ENCODE peak calls at places on chromosome 13, in seven cellular contexts. One of them, this sample, is unnamed.

GRCh38 chr13:44120814-44121505 is 241.3 kb downstream of the LACC1 start:
- DNase-seq in suprapubic skin: no peak
- DNase-seq in IMR-90: no peak
- DNase-seq in vagina: no peak
- DNase-seq in breast epithelium: no peak
- DNase-seq in cardiac muscle cell: no peak
- DNase-seq in heart left ventricle: no peak
- DNase-seq in this sample: no peak

GRCh38 chr13:71320452-71320851 is 546.6 kb downstream of the DACH1 start:
- DNase-seq in cardiac muscle cell: peak; percentile 18
- DNase-seq in IMR-90: peak; percentile 41
- DNase-seq in heart left ventricle: no peak
- DNase-seq in breast epithelium: no peak
- DNase-seq in suprapubic skin: no peak
- DNase-seq in vagina: no peak
- DNase-seq in this sample: no peak

GRCh38 chr13:106491928-106492327 is 43.5 kb downstream of the EFNB2 start:
- DNase-seq in breast epithelium: no peak
- DNase-seq in vagina: no peak
- DNase-seq in cardiac muscle cell: no peak
- DNase-seq in IMR-90: no peak
- DNase-seq in heart left ventricle: no peak
- DNase-seq in suprapubic skin: no peak
- DNase-seq in this sample: no peak

GRCh38 chr13:114047358-114047881 is 73.5 kb upstream of the C13orf46 start:
- DNase-seq in suprapubic skin: no peak
- DNase-seq in heart left ventricle: no peak
- DNase-seq in IMR-90: peak; percentile 43
- DNase-seq in vagina: no peak
- DNase-seq in breast epithelium: no peak
- DNase-seq in cardiac muscle cell: no peak
- DNase-seq in this sample: no peak

GRCh38 chr13:39961036-39961435 is 305.6 kb downstream of the COG6 start:
- DNase-seq in suprapubic skin: no peak
- DNase-seq in breast epithelium: no peak
- DNase-seq in cardiac muscle cell: no peak
- DNase-seq in vagina: no peak
- DNase-seq in heart left ventricle: no peak
- DNase-seq in IMR-90: no peak
- DNase-seq in this sample: no peak

GRCh38 chr13:113468461-113469147 is 15.3 kb upstream of the ADPRHL1 start:
- DNase-seq in breast epithelium: no peak
- DNase-seq in vagina: no peak
- DNase-seq in heart left ventricle: no peak
- DNase-seq in cardiac muscle cell: no peak
- DNase-seq in IMR-90: no peak
- DNase-seq in suprapubic skin: no peak
- DNase-seq in this sample: no peak

GRCh38 chr13:74003374-74003773 is 130.8 kb downstream of the KLF12 start:
- DNase-seq in vagina: no peak
- DNase-seq in suprapubic skin: no peak
- DNase-seq in breast epithelium: no peak
- DNase-seq in heart left ventricle: no peak
- DNase-seq in cardiac muscle cell: no peak
- DNase-seq in IMR-90: peak; percentile 22
- DNase-seq in this sample: no peak

GRCh38 chr13:113179374-113180230 is 21.2 kb downstream of the PROZ start:
- DNase-seq in heart left ventricle: peak; percentile 64
- DNase-seq in breast epithelium: no peak
- DNase-seq in IMR-90: peak; percentile 82
- DNase-seq in cardiac muscle cell: peak; percentile 26
- DNase-seq in suprapubic skin: no peak
- DNase-seq in vagina: peak; percentile 58
- DNase-seq in this sample: no peak

GRCh38 chr13:26075498-26075897 is 23.7 kb upstream of the SHISA2 start:
- DNase-seq in heart left ventricle: no peak
- DNase-seq in cardiac muscle cell: no peak
- DNase-seq in IMR-90: no peak
- DNase-seq in breast epithelium: no peak
- DNase-seq in vagina: no peak
- DNase-seq in suprapubic skin: no peak
- DNase-seq in this sample: no peak

DNA sequence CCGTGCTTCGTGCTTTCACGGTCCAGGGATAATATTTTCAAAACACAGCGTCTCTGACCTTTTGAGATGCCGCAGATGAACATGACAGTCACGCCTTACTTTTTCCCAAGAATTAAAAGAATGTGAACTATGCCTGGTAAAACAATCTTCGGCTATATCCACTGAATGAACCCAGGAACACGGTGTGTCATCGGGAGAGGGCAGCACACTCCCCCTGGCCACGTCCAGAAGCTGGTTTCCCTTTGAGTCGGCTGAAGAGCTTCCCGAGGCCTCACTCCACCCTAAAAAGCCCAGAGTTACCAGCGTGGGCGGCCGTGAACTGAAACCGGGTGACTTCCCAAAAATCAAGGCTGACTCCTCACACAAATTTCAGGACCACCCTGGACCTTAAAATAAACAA is 22.9 kb upstream of the SHISA2 start:
- DNase-seq in IMR-90: peak; percentile 14
- DNase-seq in vagina: no peak
- DNase-seq in cardiac muscle cell: no peak
- DNase-seq in suprapubic skin: no peak
- DNase-seq in heart left ventricle: no peak
- DNase-seq in breast epithelium: no peak
- DNase-seq in this sample: no peak
- TF ChIP-seq CTCF in IMR-90: peak; percentile 9
- TF ChIP-seq CTCF in vagina: no peak
- TF ChIP-seq CTCF in cardiac muscle cell: peak; percentile 11
- TF ChIP-seq CTCF in suprapubic skin: no peak
- TF ChIP-seq CTCF in heart left ventricle: no peak
- TF ChIP-seq CTCF in breast epithelium: no peak
- TF ChIP-seq CTCF in this sample: no peak

GRCh38 chr13:30616927-30617314 is 799 bp upstream of the USPL1 start:
- DNase-seq in vagina: peak; percentile 95
- DNase-seq in suprapubic skin: peak; percentile 85
- DNase-seq in cardiac muscle cell: peak; percentile 89
- DNase-seq in heart left ventricle: peak; percentile 71
- DNase-seq in breast epithelium: peak; percentile 57
- DNase-seq in IMR-90: peak; percentile 89
- DNase-seq in this sample: peak; percentile 54

GRCh38 chr13:30618186-30618937 is 642 bp downstream of the USPL1 start:
- DNase-seq in vagina: no peak
- DNase-seq in IMR-90: no peak
- DNase-seq in heart left ventricle: no peak
- DNase-seq in breast epithelium: no peak
- DNase-seq in suprapubic skin: no peak
- DNase-seq in cardiac muscle cell: peak; percentile 14
- DNase-seq in this sample: no peak

GRCh38 chr13:30618938-30619289 is 1.2 kb downstream of the USPL1 start:
- DNase-seq in IMR-90: no peak
- DNase-seq in cardiac muscle cell: no peak
- DNase-seq in heart left ventricle: no peak
- DNase-seq in vagina: no peak
- DNase-seq in suprapubic skin: no peak
- DNase-seq in breast epithelium: no peak
- DNase-seq in this sample: no peak

GRCh38 chr13:30617315-30618185 is at the start of gene USPL1:
- DNase-seq in IMR-90: peak; percentile 99
- DNase-seq in vagina: peak; percentile 99
- DNase-seq in suprapubic skin: peak; percentile 98
- DNase-seq in cardiac muscle cell: peak; percentile 98
- DNase-seq in breast epithelium: peak; percentile 98
- DNase-seq in heart left ventricle: peak; percentile 99
- DNase-seq in this sample: peak; percentile 96

DNA sequence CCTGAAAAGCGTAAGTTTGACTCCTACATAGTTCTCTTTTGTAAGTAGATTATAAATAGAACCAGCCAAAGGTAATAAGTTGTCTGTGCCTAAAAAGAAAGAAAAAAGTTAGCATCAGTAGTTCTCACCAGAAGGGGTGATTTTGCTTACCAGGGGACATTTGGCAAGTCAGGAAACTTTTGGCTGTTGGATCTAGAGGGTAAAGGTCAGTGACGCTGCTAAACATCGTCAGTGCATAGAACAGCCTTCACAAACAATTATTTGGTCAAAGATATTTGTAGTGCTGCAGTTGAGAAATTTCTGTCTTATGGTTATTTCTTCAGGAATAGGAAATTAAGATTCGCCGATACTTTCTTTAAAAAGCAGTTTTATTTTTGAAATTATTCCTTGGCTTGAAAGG is 2.0 kb downstream of the USPL1 start:
- DNase-seq in breast epithelium: no peak
- DNase-seq in suprapubic skin: no peak
- DNase-seq in IMR-90: no peak
- DNase-seq in vagina: no peak
- DNase-seq in cardiac muscle cell: no peak
- DNase-seq in heart left ventricle: no peak
- DNase-seq in this sample: no peak
- H3K4me3 ChIP-seq in breast epithelium: peak overlapping the region; percentile 86
- H3K4me3 ChIP-seq in suprapubic skin: peak overlapping the region; percentile 89
- H3K4me3 ChIP-seq in IMR-90: no peak overlapping the region
- H3K4me3 ChIP-seq in vagina: peak overlapping the region; percentile 18
- H3K4me3 ChIP-seq in cardiac muscle cell: peak overlapping the region; percentile 89
- H3K4me3 ChIP-seq in heart left ventricle: no peak overlapping the region
- H3K4me3 ChIP-seq in this sample: peak overlapping the region; percentile 96

GRCh38 chr13:28136916-28137315 is 1.4 kb upstream of the PAN3 start:
- DNase-seq in cardiac muscle cell: no peak
- DNase-seq in suprapubic skin: no peak
- DNase-seq in IMR-90: no peak
- DNase-seq in heart left ventricle: no peak
- DNase-seq in vagina: no peak
- DNase-seq in breast epithelium: no peak
- DNase-seq in this sample: no peak

GRCh38 chr13:28138756-28139470 is 568 bp downstream of the PAN3 start:
- DNase-seq in suprapubic skin: peak; percentile 89
- DNase-seq in IMR-90: peak; percentile 91
- DNase-seq in vagina: peak; percentile 93
- DNase-seq in cardiac muscle cell: peak; percentile 90
- DNase-seq in breast epithelium: peak; percentile 77
- DNase-seq in heart left ventricle: peak; percentile 87
- DNase-seq in this sample: no peak

GRCh38 chr13:28140433-28141125 is 2.2 kb downstream of the PAN3 start:
- DNase-seq in suprapubic skin: no peak
- DNase-seq in breast epithelium: no peak
- DNase-seq in vagina: no peak
- DNase-seq in IMR-90: peak; percentile 8
- DNase-seq in cardiac muscle cell: no peak
- DNase-seq in heart left ventricle: no peak
- DNase-seq in this sample: no peak

GRCh38 chr13:28137556-28137955 is 789 bp upstream of the PAN3 start:
- DNase-seq in vagina: no peak
- DNase-seq in breast epithelium: no peak
- DNase-seq in cardiac muscle cell: no peak
- DNase-seq in IMR-90: no peak
- DNase-seq in suprapubic skin: no peak
- DNase-seq in heart left ventricle: no peak
- DNase-seq in this sample: no peak

DNA sequence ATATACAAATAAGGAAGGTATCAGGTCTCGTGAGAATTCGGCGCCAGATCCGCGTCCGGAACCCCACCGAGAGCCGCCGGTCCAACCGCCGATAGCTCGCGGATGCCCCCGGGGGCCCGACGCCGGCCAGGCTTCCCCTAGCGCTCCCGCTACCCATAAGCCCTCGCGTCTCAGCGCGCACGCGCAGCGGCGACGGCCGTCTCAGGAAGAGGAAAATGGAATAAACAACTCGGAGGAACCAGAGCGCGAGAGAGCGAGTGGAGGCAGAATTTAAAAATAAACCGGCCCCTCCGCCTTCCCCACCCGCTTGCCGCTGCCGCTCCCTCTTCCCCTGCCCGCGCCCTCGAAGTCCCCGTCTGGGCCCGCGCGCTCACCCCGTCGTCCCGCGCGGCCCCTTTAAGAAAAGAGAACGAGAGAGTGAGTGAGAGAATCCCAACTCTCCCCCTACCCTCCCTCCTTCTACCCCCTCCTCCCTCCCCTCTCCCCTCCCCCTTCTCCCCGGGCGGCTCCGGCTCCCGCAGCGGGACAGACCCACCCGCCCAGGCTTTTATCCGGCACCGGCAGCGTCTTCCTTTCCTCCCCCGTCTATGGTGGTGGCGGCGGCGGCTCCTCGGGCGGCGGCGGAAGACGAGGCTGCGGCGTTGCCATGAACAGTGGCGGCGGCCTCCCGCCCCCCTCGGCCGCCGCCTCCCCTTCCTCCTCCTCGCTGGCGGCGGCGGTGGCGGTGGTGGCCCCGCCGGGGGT is at the start of gene PAN3:
- DNase-seq in cardiac muscle cell: peak; percentile 94
- DNase-seq in heart left ventricle: peak; percentile 94
- DNase-seq in breast epithelium: peak; percentile 91
- DNase-seq in suprapubic skin: peak; percentile 95
- DNase-seq in IMR-90: peak; percentile 89
- DNase-seq in vagina: no peak
- DNase-seq in this sample: peak; percentile 58
- TF ChIP-seq CTCF in cardiac muscle cell: peak; percentile 12
- TF ChIP-seq CTCF in heart left ventricle: peak; percentile 44
- TF ChIP-seq CTCF in breast epithelium: no peak
- TF ChIP-seq CTCF in suprapubic skin: no peak
- TF ChIP-seq CTCF in IMR-90: peak; percentile 21
- TF ChIP-seq CTCF in vagina: no peak
- TF ChIP-seq CTCF in this sample: peak; percentile 22

GRCh38 chr13:67771106-67771505 is 541.0 kb upstream of the PCDH9 start:
- DNase-seq in IMR-90: no peak
- DNase-seq in cardiac muscle cell: no peak
- DNase-seq in breast epithelium: no peak
- DNase-seq in suprapubic skin: no peak
- DNase-seq in vagina: no peak
- DNase-seq in heart left ventricle: no peak
- DNase-seq in this sample: no peak

GRCh38 chr13:67772807-67773453 is 542.8 kb upstream of the PCDH9 start:
- DNase-seq in breast epithelium: no peak
- DNase-seq in suprapubic skin: no peak
- DNase-seq in cardiac muscle cell: no peak
- DNase-seq in heart left ventricle: no peak
- DNase-seq in vagina: no peak
- DNase-seq in IMR-90: no peak
- DNase-seq in this sample: no peak

GRCh38 chr13:67769987-67770341 is 539.8 kb upstream of the PCDH9 start:
- DNase-seq in vagina: no peak
- DNase-seq in cardiac muscle cell: no peak
- DNase-seq in IMR-90: no peak
- DNase-seq in breast epithelium: no peak
- DNase-seq in suprapubic skin: no peak
- DNase-seq in heart left ventricle: no peak
- DNase-seq in this sample: no peak

GRCh38 chr13:67763984-67764383 is 533.8 kb upstream of the PCDH9 start:
- DNase-seq in suprapubic skin: no peak
- DNase-seq in breast epithelium: no peak
- DNase-seq in heart left ventricle: no peak
- DNase-seq in IMR-90: no peak
- DNase-seq in cardiac muscle cell: no peak
- DNase-seq in vagina: no peak
- DNase-seq in this sample: no peak

DNA sequence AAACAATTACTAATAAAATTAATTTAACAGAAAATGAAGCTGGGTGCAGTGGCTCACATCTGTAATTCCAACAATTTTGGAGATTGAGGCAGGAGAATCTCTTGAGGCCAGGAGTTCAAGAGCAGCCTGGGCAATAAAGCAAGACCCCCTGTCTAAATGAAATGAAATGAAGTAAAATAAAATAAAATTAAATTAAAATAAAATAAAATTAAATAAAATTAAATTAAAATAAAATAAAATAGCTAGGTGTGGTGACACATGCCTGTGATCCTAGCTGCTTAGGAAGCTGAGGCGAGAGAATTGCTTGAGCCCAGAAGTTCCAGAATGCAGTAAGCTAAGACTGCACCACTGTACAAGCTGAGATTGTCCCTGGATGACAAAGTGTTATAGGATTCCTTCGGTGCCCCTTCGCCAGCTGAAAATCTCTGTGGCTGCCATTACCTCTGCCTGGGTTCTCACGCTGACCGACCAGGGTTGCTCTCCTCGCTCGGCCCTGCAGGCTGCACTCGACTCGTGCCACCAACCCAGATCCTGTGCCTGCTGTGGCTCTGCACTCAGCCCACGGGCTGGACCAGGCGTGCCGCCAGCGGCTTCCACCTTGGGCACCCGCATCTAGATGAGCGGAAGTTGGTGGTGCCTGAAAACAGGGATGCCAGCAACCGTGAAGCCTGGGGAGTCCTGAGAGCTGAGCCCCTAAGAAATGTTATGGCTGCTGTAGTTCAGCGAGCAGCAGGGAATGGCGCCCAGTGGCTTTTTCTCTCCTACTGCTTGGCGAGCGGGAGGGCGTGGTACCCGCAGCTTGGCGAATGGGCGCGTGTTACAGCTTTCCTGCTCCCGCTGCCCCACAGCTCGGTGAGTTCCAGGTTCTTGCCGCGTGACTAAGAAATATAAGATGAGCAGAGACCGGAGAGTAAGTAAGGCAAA is 539.2 kb upstream of the PCDH9 start:
- DNase-seq in vagina: no peak
- DNase-seq in breast epithelium: no peak
- DNase-seq in IMR-90: no peak
- DNase-seq in suprapubic skin: no peak
- DNase-seq in heart left ventricle: no peak
- DNase-seq in cardiac muscle cell: no peak
- DNase-seq in this sample: no peak
- H3K4me3 ChIP-seq in vagina: no peak overlapping the region
- H3K4me3 ChIP-seq in breast epithelium: no peak overlapping the region
- H3K4me3 ChIP-seq in IMR-90: no peak overlapping the region
- H3K4me3 ChIP-seq in suprapubic skin: no peak overlapping the region
- H3K4me3 ChIP-seq in heart left ventricle: no peak overlapping the region
- H3K4me3 ChIP-seq in cardiac muscle cell: no peak overlapping the region
- H3K4me3 ChIP-seq in this sample: no peak overlapping the region

This sample was measured in LNCaP clone FGC.